ENCODE peak calls at places on chromosomes 4 and X, in four cellular contexts. L is cardiac muscle cell; B is CD4-positive, alpha-beta T cell; S is GM23338. C is an unnamed sample.

GRCh38 chr4:930827-931193 is 1.3 kb downstream of the GAK start:
- DNase-seq in L (no peak), B (no peak), S (no peak), C (no peak)

GRCh38 chrX:19446397-19446796 is 68.9 kb downstream of the MAP3K15 start:
- DNase-seq in L (no peak), B (no peak), S (no peak), C (no peak)

GRCh38 chr4:85780664-85781063 is 305.7 kb downstream of the ARHGAP24 start:
- DNase-seq in L (no peak), B (no peak), S (no peak), C (no peak)

GRCh38 chrX:49257846-49258748 is 6.4 kb downstream of the FOXP3 start:
- DNase-seq in L (no peak), B (no peak), S (no peak), C (no peak)

GRCh38 chr4:41106694-41107419 is 107.5 kb downstream of the APBB2 start:
- DNase-seq in L (no peak), B (no peak), S (no peak), C (no peak)

GRCh38 chrX:46912673-46913491 is 661 bp downstream of the JADE3 start:
- DNase-seq in L (peak), B (peak), S (peak), C (peak)

GRCh38 chr4:101355767-101356702 is 8.7 kb upstream of the PPP3CA start:
- DNase-seq in L (no peak), B (no peak), S (no peak), C (no peak)

GRCh38 chr4:89583106-89583505 is 253.9 kb downstream of the SNCA start:
- DNase-seq in L (no peak), B (no peak), S (no peak), C (no peak)

GRCh38 chr4:113869743-113870375 is 108.3 kb upstream of the CAMK2D start:
- DNase-seq in L (no peak), B (no peak), S (no peak), C (no peak)

GRCh38 chr4:11338990-11339782 is 89.5 kb downstream of the HS3ST1 start:
- DNase-seq in L (no peak), B (no peak), S (no peak), C (no peak)

GRCh38 chrX:150872773-150873336 is 25.6 kb downstream of the CD99L2 start:
- DNase-seq in L (no peak), B (no peak), S (no peak), C (no peak)

GRCh38 chrX:19886888-19887531 is 390 bp downstream of the SH3KBP1 start:
- DNase-seq in L (peak), B (peak), S (peak), C (peak)

GRCh38 chrX:134173541-134174272 is 63.3 kb upstream of the CCDC160 start:
- DNase-seq in L (peak), B (no peak), S (peak), C (peak)

GRCh38 chr4:140579278-140579677 is 10.5 kb upstream of the UCP1 start:
- DNase-seq in L (no peak), B (no peak), S (peak), C (no peak)

GRCh38 chrX:82961129-82961528 is 547.0 kb upstream of the POU3F4 start:
- DNase-seq in L (no peak), B (no peak), S (peak), C (no peak)

DNA sequence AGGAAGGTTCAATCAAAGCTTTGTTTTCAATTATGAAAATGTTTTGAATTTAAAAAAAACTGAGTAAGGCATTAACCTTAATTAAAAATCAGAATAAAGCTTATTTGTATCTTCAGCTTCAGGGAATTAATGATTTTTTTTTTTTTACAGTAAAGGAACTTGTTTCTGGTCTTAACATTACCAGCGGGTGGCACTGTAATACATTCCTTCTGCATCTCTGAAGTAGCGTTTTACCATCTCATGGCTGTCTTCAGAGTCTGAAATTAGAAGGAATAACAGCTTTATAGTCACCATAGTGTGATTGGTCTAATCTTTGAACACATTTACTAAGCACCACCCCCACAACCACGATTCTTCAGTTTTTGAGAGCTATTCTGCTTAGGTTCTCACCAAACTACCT is 102.6 kb downstream of the IL1RAPL2 start:
- DNase-seq in L (peak), B (no peak), S (peak), C (no peak)
- TF ChIP-seq CTCF in L (no peak), B (no peak), S (peak), C (peak)

GRCh38 chrX:23634181-23634580 is 33.1 kb upstream of the PRDX4 start:
- DNase-seq in L (no peak), B (no peak), S (no peak), C (no peak)
- TF ChIP-seq CTCF in L (peak), B (no peak), S (peak), C (peak)

GRCh38 chr4:61662362-61662761 is 462.2 kb downstream of the ADGRL3 start:
- DNase-seq in L (no peak), B (no peak), S (no peak), C (no peak)

GRCh38 chr4:61663310-61663709 is 463.2 kb downstream of the ADGRL3 start:
- DNase-seq in L (no peak), B (no peak), S (no peak), C (no peak)

GRCh38 chr4:61661960-61662359 is 461.8 kb downstream of the ADGRL3 start:
- DNase-seq in L (no peak), B (no peak), S (no peak), C (no peak)

GRCh38 chr4:61666248-61666647 is 466.1 kb downstream of the ADGRL3 start:
- DNase-seq in L (no peak), B (no peak), S (no peak), C (no peak)
- TF ChIP-seq CTCF in L (no peak), B (no peak), S (no peak), C (no peak)

GRCh38 chr4:27005512-27006246 is 145.0 kb downstream of the STIM2 start:
- DNase-seq in L (no peak), B (no peak), S (no peak), C (no peak)

GRCh38 chr4:27007507-27007906 is 146.9 kb downstream of the STIM2 start:
- DNase-seq in L (no peak), B (no peak), S (no peak), C (no peak)

GRCh38 chr4:27008693-27009092 is 148.1 kb downstream of the STIM2 start:
- DNase-seq in L (no peak), B (no peak), S (no peak), C (no peak)

GRCh38 chr4:27006247-27006603 is 145.6 kb downstream of the STIM2 start:
- DNase-seq in L (no peak), B (no peak), S (no peak), C (no peak)

GRCh38 chr4:27006646-27007045 is 146.0 kb downstream of the STIM2 start:
- DNase-seq in L (no peak), B (no peak), S (no peak), C (no peak)
- TF ChIP-seq CTCF in L (no peak), B (no peak), S (no peak), C (no peak)

GRCh38 chr4:165347647-165348569 is 20.4 kb downstream of the MSMO1 start:
- DNase-seq in L (no peak), B (no peak), S (no peak), C (no peak)
- TF ChIP-seq CTCF in L (no peak), B (no peak), S (no peak), C (no peak)

DNA sequence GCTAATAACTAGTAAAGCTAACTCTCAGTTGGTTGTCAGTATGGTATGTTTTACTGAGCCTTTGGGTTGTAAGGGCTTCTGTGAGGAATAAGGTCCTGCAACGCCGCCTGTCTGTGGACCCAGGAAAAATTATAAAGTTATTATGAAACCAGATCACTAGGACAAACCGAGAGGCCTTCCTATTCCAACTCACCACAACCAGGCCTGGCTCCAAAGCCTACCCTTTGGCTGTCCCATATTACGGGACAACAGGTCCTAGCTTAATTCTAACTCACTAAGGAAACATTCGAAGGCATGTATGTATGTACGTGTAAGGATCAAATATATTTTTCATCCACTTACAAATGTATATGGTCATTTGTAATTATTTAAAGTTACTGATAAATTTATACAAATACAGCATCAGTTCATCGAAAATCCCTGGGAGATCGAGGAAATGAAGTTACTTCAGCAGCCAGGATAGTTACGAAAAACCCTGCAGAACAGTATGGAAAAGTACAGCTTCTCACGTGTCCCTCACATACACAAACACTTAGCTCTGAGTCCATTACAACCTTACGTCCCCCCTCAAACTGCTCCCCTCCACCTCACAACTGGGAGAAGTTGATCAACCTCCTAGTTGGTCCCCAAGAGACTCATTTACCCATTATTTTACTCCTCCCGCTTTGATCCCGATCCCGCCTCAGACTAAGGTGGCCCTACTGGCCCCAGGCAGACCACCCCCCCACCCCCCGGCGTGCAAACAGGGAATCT is 1.2 kb downstream of the ANKRD17 start:
- DNase-seq in L (peak), B (peak), S (peak), C (peak)
- TF ChIP-seq CTCF in L (peak), B (peak), S (peak), C (peak)